ENCODE peak calls at places on chromosomes 4 and X, in ten cellular contexts. I is upper lobe of right lung, B is uterus, R is psoas muscle, V is body of pancreas, U is OCI-LY7, W is WERI-Rb-1, L is esophagus squamous epithelium, T is ascending aorta, N is mucosa of descending colon. S is an unnamed sample. For H3K9me3, the result is how much of the 10 kb centered on the place peaks cover.

GRCh38 chr4:145528601-145529000 is 46.9 kb downstream of the SMAD1 start:
- DNase-seq in I (no peak), B (no peak), R (no peak), V (no peak), U (no peak), W (no peak), L (no peak), T (no peak), N (no peak), S (no peak)

GRCh38 chr4:4919926-4920325 is 60.5 kb downstream of the MSX1 start:
- DNase-seq in I (no peak), B (no peak), R (peak), V (no peak), U (no peak), W (no peak), L (no peak), T (no peak), N (peak), S (no peak)

GRCh38 chr4:125198916-125199315 is 115.8 kb upstream of the FAT4 start:
- DNase-seq in I (no peak), B (no peak), R (no peak), V (no peak), U (no peak), W (no peak), L (no peak), T (no peak), N (no peak), S (no peak)

GRCh38 chrX:3143043-3143799 is 102.0 kb downstream of the ARSF start:
- DNase-seq in I (no peak), B (no peak), R (no peak), V (no peak), U (peak), W (no peak), L (no peak), T (no peak), N (no peak), S (no peak)

GRCh38 chrX:108439434-108439883 is at the start of gene COL4A5:
- DNase-seq in I (peak), B (peak), R (peak), V (peak), U (no peak), W (no peak), L (no peak), T (peak), N (no peak), S (no peak)

GRCh38 chr4:2484169-2484568 is 15.3 kb downstream of the RNF4 start:
- DNase-seq in I (no peak), B (no peak), R (no peak), V (no peak), U (peak), W (no peak), L (no peak), T (no peak), N (no peak), S (no peak)

GRCh38 chrX:155188786-155189185 is 27.5 kb upstream of the VBP1 start:
- DNase-seq in I (no peak), B (no peak), R (no peak), V (no peak), U (peak), W (no peak), L (no peak), T (no peak), N (no peak), S (no peak)

GRCh38 chr4:26420903-26421302 is 69.4 kb downstream of the CCKAR start:
- DNase-seq in I (no peak), B (no peak), R (no peak), V (no peak), U (no peak), W (no peak), L (no peak), T (no peak), N (no peak), S (no peak)

GRCh38 chr4:145799225-145799624 is 119.3 kb downstream of the C4orf51 start:
- DNase-seq in I (no peak), B (no peak), R (no peak), V (no peak), U (no peak), W (no peak), L (no peak), T (no peak), N (no peak), S (no peak)

GRCh38 chr4:188661502-188661901 is 522.3 kb downstream of the TRIML1 start:
- DNase-seq in I (no peak), B (no peak), R (no peak), V (no peak), U (no peak), W (no peak), L (no peak), T (no peak), N (no peak), S (no peak)

GRCh38 chrX:103183912-103184311 is 31.0 kb upstream of the BEX4 start:
- DNase-seq in I (no peak), B (no peak), R (no peak), V (no peak), U (no peak), W (no peak), L (no peak), T (no peak), N (no peak), S (no peak)

GRCh38 chrX:121931567-121931966 is 884.2 kb downstream of the GLUD2 start:
- DNase-seq in I (no peak), B (no peak), R (no peak), V (no peak), U (no peak), W (no peak), L (no peak), T (no peak), N (no peak), S (no peak)

GRCh38 chrX:130086414-130087207 is 23.7 kb downstream of the ELF4 start:
- DNase-seq in I (no peak), B (no peak), R (no peak), V (no peak), U (peak), W (peak), L (peak), T (no peak), N (peak), S (no peak)

GRCh38 chr4:78644744-78645330 is 93.3 kb downstream of the ANXA3 start:
- DNase-seq in I (no peak), B (peak), R (peak), V (peak), U (peak), W (peak), L (peak), T (peak), N (no peak), S (peak)

GRCh38 chr4:4761128-4761991 is 98.1 kb upstream of the MSX1 start:
- DNase-seq in I (peak), B (no peak), R (no peak), V (no peak), U (peak), W (peak), L (no peak), T (no peak), N (no peak), S (no peak)

GRCh38 chrX:66110112-66110511 is 53.9 kb upstream of the HEPH start:
- DNase-seq in I (no peak), B (no peak), R (no peak), V (no peak), U (peak), W (no peak), L (no peak), T (no peak), N (no peak), S (no peak)

GRCh38 chr4:182856862-182857261 is 60.3 kb downstream of the DCTD start:
- DNase-seq in I (no peak), B (no peak), R (no peak), V (no peak), U (no peak), W (no peak), L (no peak), T (no peak), N (no peak), S (no peak)

GRCh38 chrX:25206761-25207160 is 191.0 kb upstream of the ARX start:
- DNase-seq in I (no peak), B (no peak), R (no peak), V (no peak), U (no peak), W (no peak), L (no peak), T (no peak), N (no peak), S (no peak)

GRCh38 chrX:124726881-124727280 is 380.5 kb downstream of the SH2D1A start:
- DNase-seq in I (no peak), B (no peak), R (no peak), V (no peak), U (no peak), W (no peak), L (no peak), T (no peak), N (no peak), S (no peak)

GRCh38 chr4:152957437-152958185 is 21.5 kb downstream of the FHDC1 start:
- DNase-seq in I (peak), B (no peak), R (no peak), V (peak), U (no peak), W (no peak), L (no peak), T (no peak), N (peak), S (no peak)

GRCh38 chrX:151359931-151360871 is 36.8 kb upstream of the VMA21 start:
- DNase-seq in I (peak), B (peak), R (peak), V (peak), U (peak), W (peak), L (no peak), T (no peak), N (no peak), S (no peak)

GRCh38 chr4:83109480-83110221 is 4.9 kb downstream of the PLAC8 start:
- DNase-seq in I (peak), B (peak), R (peak), V (peak), U (peak), W (peak), L (no peak), T (no peak), N (peak), S (no peak)

GRCh38 chrX:123961268-123962005 is at the start of gene STAG2:
- DNase-seq in I (peak), B (peak), R (peak), V (peak), U (peak), W (peak), L (peak), T (peak), N (peak), S (peak)

GRCh38 chr4:155908187-155909139 is 5.0 kb downstream of the TDO2 start:
- DNase-seq in I (no peak), B (no peak), R (no peak), V (no peak), U (no peak), W (no peak), L (no peak), T (no peak), N (no peak), S (no peak)

GRCh38 chr4:108415389-108415788 is 205.0 kb upstream of the RPL34 start:
- DNase-seq in I (no peak), B (no peak), R (no peak), V (no peak), U (no peak), W (no peak), L (no peak), T (no peak), N (no peak), S (no peak)

GRCh38 chrX:78650906-78651437 is 8.2 kb downstream of the RTL3 start:
- DNase-seq in I (no peak), B (no peak), R (no peak), V (no peak), U (no peak), W (no peak), L (no peak), T (no peak), N (no peak), S (no peak)

GRCh38 chr4:155822572-155822971 is 43.5 kb downstream of the ASIC5 start:
- DNase-seq in I (no peak), B (no peak), R (no peak), V (no peak), U (no peak), W (no peak), L (no peak), T (no peak), N (no peak), S (no peak)

GRCh38 chr4:185143596-185143969 is 517 bp downstream of the SLC25A4 start:
- DNase-seq in I (peak), B (peak), R (peak), V (peak), U (peak), W (peak), L (no peak), T (peak), N (peak), S (peak)

GRCh38 chr4:154618708-154619315 is 6.4 kb upstream of the FGG start:
- DNase-seq in I (peak), B (no peak), R (no peak), V (peak), U (peak), W (peak), L (no peak), T (no peak), N (no peak), S (no peak)

GRCh38 chr4:151099976-151100417 is 569 bp downstream of the RPS3A start:
- DNase-seq in I (no peak), B (no peak), R (no peak), V (no peak), U (no peak), W (no peak), L (no peak), T (no peak), N (no peak), S (no peak)

GRCh38 chrX:55867254-55867653 is 149.7 kb downstream of the RRAGB start:
- DNase-seq in I (no peak), B (no peak), R (no peak), V (no peak), U (no peak), W (no peak), L (no peak), T (no peak), N (no peak), S (no peak)

GRCh38 chrX:74924449-74925209 is 623 bp downstream of the NEXMIF start:
- DNase-seq in I (peak), B (peak), R (peak), V (peak), U (no peak), W (peak), L (no peak), T (peak), N (peak), S (no peak)

GRCh38 chrX:143500751-143501150 is 16.5 kb downstream of the SPANXN3 start:
- DNase-seq in I (no peak), B (no peak), R (no peak), V (no peak), U (no peak), W (no peak), L (no peak), T (no peak), N (no peak), S (no peak)

GRCh38 chr4:81196126-81196650 is 18.8 kb downstream of the PRKG2 start:
- DNase-seq in I (no peak), B (no peak), R (no peak), V (no peak), U (no peak), W (no peak), L (no peak), T (no peak), N (no peak), S (no peak)

GRCh38 chrX:101383679-101384078 is 2.3 kb downstream of the BTK start:
- DNase-seq in I (no peak), B (no peak), R (no peak), V (no peak), U (peak), W (no peak), L (no peak), T (no peak), N (no peak), S (no peak)

GRCh38 chr4:46179356-46179755 is 55.5 kb upstream of the GABRG1 start:
- DNase-seq in I (no peak), B (no peak), R (no peak), V (no peak), U (no peak), W (no peak), L (no peak), T (no peak), N (no peak), S (no peak)

GRCh38 chrX:9160698-9161329 is 126.9 kb upstream of the FAM9B start:
- DNase-seq in I (no peak), B (no peak), R (no peak), V (no peak), U (no peak), W (no peak), L (no peak), T (no peak), N (no peak), S (no peak)

GRCh38 chrX:63664741-63665140 is 120.3 kb downstream of the ARHGEF9 start:
- DNase-seq in I (no peak), B (no peak), R (no peak), V (no peak), U (no peak), W (no peak), L (no peak), T (no peak), N (no peak), S (no peak)
- H3K9me3 ChIP-seq in I (under half), B (under half), R (under half), V (under half), U (under half), W (under half), L (under half), T (under half), N (under half), S (under half)

DNA sequence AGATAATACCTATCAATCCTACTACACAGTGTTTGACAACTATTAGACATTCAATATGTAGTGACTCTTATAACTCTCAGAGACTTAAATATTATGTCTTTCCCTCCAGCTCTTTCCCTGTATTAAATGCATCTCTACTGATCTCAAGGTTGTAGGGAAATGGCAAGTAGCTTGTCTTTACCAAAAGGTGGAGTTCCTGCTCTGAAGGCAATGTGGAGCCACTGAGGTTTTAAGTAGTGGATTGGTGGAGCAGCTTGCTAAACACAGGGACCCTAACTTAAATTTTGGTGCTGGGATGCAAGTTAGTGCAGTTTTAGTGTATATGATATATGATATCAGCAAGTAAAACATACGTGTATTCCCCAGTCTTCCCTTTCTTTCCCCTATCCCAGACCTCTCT is 13.1 kb downstream of the FNIP2 start:
- DNase-seq in I (no peak), B (no peak), R (no peak), V (no peak), U (no peak), W (no peak), L (no peak), T (no peak), N (no peak), S (no peak)
- TF ChIP-seq CTCF in I (no peak), B (no peak), R (no peak), V (peak), U (no peak), W (peak), L (no peak), T (no peak), N (no peak), S (no peak)

GRCh38 chr4:11728165-11728564 is 299.5 kb upstream of the HS3ST1 start:
- DNase-seq in I (no peak), B (no peak), R (no peak), V (no peak), U (no peak), W (no peak), L (no peak), T (no peak), N (no peak), S (no peak)
- H3K9me3 ChIP-seq in I (under half), B (under half), R (under half), V (under half), U (under half), W (under half), L (under half), T (under half), N (under half), S (under half)

DNA sequence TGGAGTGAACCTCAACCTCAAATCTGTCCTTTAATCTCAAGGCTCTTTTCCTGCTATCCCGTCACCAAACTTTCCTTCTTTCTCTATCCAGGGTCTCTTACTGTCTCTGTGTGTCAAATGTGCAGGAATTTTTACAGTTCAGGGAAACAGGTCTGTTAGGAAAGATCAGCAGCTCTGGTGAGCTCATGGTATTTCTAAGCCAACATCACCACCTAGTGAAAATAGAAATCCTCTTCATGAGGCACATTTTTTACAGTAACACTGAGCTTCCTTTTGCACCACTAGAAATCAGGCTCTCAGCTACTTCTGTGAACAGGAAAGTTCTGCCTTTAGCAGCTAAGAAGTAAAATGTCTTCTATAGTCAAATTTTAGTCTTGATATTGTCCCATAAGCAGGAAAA is 39.6 kb downstream of the NUDT11 start:
- DNase-seq in I (no peak), B (no peak), R (no peak), V (no peak), U (peak), W (no peak), L (no peak), T (no peak), N (no peak), S (no peak)
- TF ChIP-seq CTCF in I (no peak), B (no peak), R (no peak), V (peak), U (peak), W (no peak), L (no peak), T (no peak), N (no peak), S (no peak)

GRCh38 chr4:1395941-1396805 is 10.1 kb downstream of the NKX1-1 start:
- DNase-seq in I (peak), B (no peak), R (no peak), V (peak), U (no peak), W (peak), L (no peak), T (no peak), N (peak), S (no peak)
- H3K9me3 ChIP-seq in I (under half), B (under half), R (under half), V (under half), U (under half), W (under half), L (under half), T (under half), N (under half), S (under half)

DNA sequence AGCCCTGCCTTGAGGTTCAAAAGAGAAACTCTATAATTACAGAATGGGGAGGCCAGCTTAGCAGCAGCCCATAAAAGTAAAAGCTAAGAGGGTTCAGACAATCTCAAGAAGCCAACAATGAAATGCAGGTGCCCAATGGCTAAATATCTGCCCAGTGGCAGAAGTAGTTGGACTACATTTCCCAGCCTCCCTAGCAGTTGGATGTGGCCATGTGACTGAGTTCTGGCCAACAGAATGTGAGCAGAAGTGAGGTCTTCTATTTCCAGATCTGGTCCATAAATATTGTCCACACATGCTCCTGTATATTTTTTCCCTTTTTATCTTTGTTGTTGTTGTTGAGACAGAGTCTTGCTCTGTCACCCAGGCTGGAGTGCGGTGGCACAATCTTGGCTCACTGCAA is 127.9 kb upstream of the NHS start:
- DNase-seq in I (no peak), B (no peak), R (no peak), V (no peak), U (no peak), W (no peak), L (no peak), T (no peak), N (no peak), S (no peak)
- TF ChIP-seq CTCF in I (no peak), B (no peak), R (no peak), V (no peak), U (no peak), W (no peak), L (no peak), T (no peak), N (no peak), S (no peak)

DNA sequence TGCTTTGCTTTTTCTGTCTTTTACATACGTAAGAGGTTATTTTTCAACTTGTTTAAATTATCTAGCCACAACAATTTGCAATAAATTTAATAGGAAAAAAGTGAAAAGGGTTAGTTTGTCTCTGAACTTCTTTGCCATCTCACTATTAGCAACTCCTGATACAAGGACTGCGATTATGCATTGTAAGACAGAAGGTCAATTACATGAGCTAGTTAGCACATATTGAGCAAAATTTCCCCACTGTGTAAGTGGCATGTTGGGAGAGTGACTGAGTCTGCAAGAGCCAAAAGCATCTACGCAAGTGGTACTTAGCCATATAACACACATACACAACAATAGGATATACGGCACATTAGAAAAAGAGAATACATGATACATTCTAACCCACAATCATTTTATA is 927.2 kb downstream of the STPG2 start:
- DNase-seq in I (no peak), B (no peak), R (no peak), V (no peak), U (no peak), W (no peak), L (no peak), T (no peak), N (no peak), S (no peak)
- H3K9me3 ChIP-seq in I (under half), B (under half), R (under half), V (under half), U (under half), W (under half), L (under half), T (under half), N (under half), S (under half)